ENCODE peak calls at places on chromosomes 3 and 15, in nine cellular contexts. Z, C, R, M, T, V, E, D and X are unnamed samples.

GRCh38 chr3:38620236-38620635 is 29.3 kb downstream of the SCN5A start:
- DNase-seq in Z (no peak), C (no peak), R (no peak), M (no peak), T (no peak), V (no peak), E (no peak), D (no peak), X (no peak)

GRCh38 chr3:102238362-102238761 is 196.5 kb upstream of the ZPLD1 start:
- DNase-seq in Z (no peak), C (no peak), R (no peak), M (no peak), T (no peak), V (no peak), E (no peak), D (no peak), X (no peak)

GRCh38 chr3:189727191-189727590 is 96.0 kb downstream of the TP63 start:
- DNase-seq in Z (no peak), C (no peak), R (no peak), M (no peak), T (no peak), V (no peak), E (no peak), D (no peak), X (no peak)

GRCh38 chr15:92636401-92636949 is 19.1 kb downstream of the FAM174B start:
- DNase-seq in Z (no peak), C (peak), R (no peak), M (no peak), T (no peak), V (no peak), E (no peak), D (no peak), X (no peak)

GRCh38 chr3:42043116-42043796 is 47.9 kb upstream of the TRAK1 start:
- DNase-seq in Z (no peak), C (no peak), R (no peak), M (no peak), T (no peak), V (no peak), E (no peak), D (no peak), X (peak)

GRCh38 chr3:43583481-43583880 is 38.3 kb downstream of the ANO10 start:
- DNase-seq in Z (no peak), C (no peak), R (no peak), M (no peak), T (no peak), V (no peak), E (no peak), D (no peak), X (no peak)

GRCh38 chr15:72141171-72142084 is 23.2 kb downstream of the SENP8 start:
- DNase-seq in Z (peak), C (no peak), R (no peak), M (no peak), T (no peak), V (no peak), E (no peak), D (no peak), X (no peak)

GRCh38 chr3:129104051-129104450 is 17.6 kb downstream of the RAB43 start:
- DNase-seq in Z (no peak), C (no peak), R (no peak), M (no peak), T (no peak), V (no peak), E (no peak), D (no peak), X (no peak)

GRCh38 chr3:141699907-141700306 is 38.2 kb upstream of the RNF7 start:
- DNase-seq in Z (no peak), C (no peak), R (no peak), M (no peak), T (no peak), V (no peak), E (no peak), D (no peak), X (no peak)

GRCh38 chr3:14123308-14124222 is 1.1 kb downstream of the CHCHD4 start:
- DNase-seq in Z (no peak), C (no peak), R (no peak), M (no peak), T (no peak), V (peak), E (no peak), D (no peak), X (no peak)

GRCh38 chr15:57133127-57133968 is 214.9 kb downstream of the TCF12 start:
- DNase-seq in Z (no peak), C (no peak), R (no peak), M (no peak), T (no peak), V (no peak), E (peak), D (no peak), X (peak)

GRCh38 chr15:43465105-43465504 is 27.9 kb downstream of the TP53BP1 start:
- DNase-seq in Z (no peak), C (no peak), R (no peak), M (no peak), T (no peak), V (no peak), E (no peak), D (no peak), X (no peak)

GRCh38 chr15:60002528-60003218 is 1.4 kb upstream of the FOXB1 start:
- DNase-seq in Z (no peak), C (no peak), R (no peak), M (no peak), T (no peak), V (no peak), E (no peak), D (no peak), X (no peak)

GRCh38 chr15:61000276-61000675 is 228.8 kb downstream of the RORA start:
- DNase-seq in Z (no peak), C (no peak), R (no peak), M (no peak), T (no peak), V (no peak), E (no peak), D (no peak), X (no peak)

GRCh38 chr3:42166662-42167300 is 75.6 kb downstream of the TRAK1 start:
- DNase-seq in Z (no peak), C (no peak), R (no peak), M (no peak), T (no peak), V (no peak), E (no peak), D (no peak), X (no peak)

GRCh38 chr3:149061776-149062175 is 24.6 kb downstream of the HLTF start:
- DNase-seq in Z (no peak), C (no peak), R (no peak), M (no peak), T (no peak), V (no peak), E (no peak), D (no peak), X (no peak)

GRCh38 chr15:33467146-33467815 is 156.5 kb downstream of the RYR3 start:
- DNase-seq in Z (no peak), C (no peak), R (no peak), M (no peak), T (no peak), V (no peak), E (no peak), D (no peak), X (no peak)

GRCh38 chr15:68652141-68652540 is 73.3 kb downstream of the CORO2B start:
- DNase-seq in Z (no peak), C (no peak), R (no peak), M (no peak), T (peak), V (peak), E (peak), D (no peak), X (peak)

GRCh38 chr3:189911001-189911400 is 209.7 kb downstream of the P3H2 start:
- DNase-seq in Z (no peak), C (no peak), R (no peak), M (no peak), T (no peak), V (no peak), E (no peak), D (no peak), X (no peak)

GRCh38 chr15:66515901-66516322 is 10.8 kb downstream of the ZWILCH start:
- DNase-seq in Z (no peak), C (no peak), R (no peak), M (no peak), T (no peak), V (no peak), E (no peak), D (no peak), X (no peak)

GRCh38 chr15:63501256-63502089 is 2.9 kb upstream of the USP3 start:
- DNase-seq in Z (no peak), C (peak), R (peak), M (peak), T (no peak), V (peak), E (no peak), D (no peak), X (no peak)

GRCh38 chr3:142580061-142580423 is 1.5 kb upstream of the ATR start:
- DNase-seq in Z (no peak), C (no peak), R (no peak), M (no peak), T (no peak), V (no peak), E (no peak), D (no peak), X (no peak)

GRCh38 chr15:36701336-36701735 is 121.9 kb downstream of the CDIN1 start:
- DNase-seq in Z (no peak), C (no peak), R (no peak), M (no peak), T (no peak), V (no peak), E (no peak), D (no peak), X (no peak)

GRCh38 chr3:14687360-14687759 is 12.4 kb downstream of the C3orf20 start:
- DNase-seq in Z (no peak), C (no peak), R (no peak), M (no peak), T (no peak), V (no peak), E (no peak), D (no peak), X (no peak)

GRCh38 chr3:141648055-141648910 is 89.8 kb upstream of the RNF7 start:
- DNase-seq in Z (no peak), C (no peak), R (no peak), M (no peak), T (no peak), V (no peak), E (no peak), D (no peak), X (no peak)

GRCh38 chr3:190326361-190326760 is 4.1 kb upstream of the CLDN1 start:
- DNase-seq in Z (no peak), C (no peak), R (no peak), M (no peak), T (no peak), V (no peak), E (no peak), D (no peak), X (no peak)

GRCh38 chr3:187951452-187952190 is 202.3 kb upstream of the LPP start:
- DNase-seq in Z (peak), C (no peak), R (no peak), M (no peak), T (no peak), V (no peak), E (no peak), D (no peak), X (no peak)

GRCh38 chr3:111619833-111620232 is 24.7 kb upstream of the ZBED2 start:
- DNase-seq in Z (no peak), C (no peak), R (no peak), M (no peak), T (no peak), V (no peak), E (no peak), D (no peak), X (peak)

GRCh38 chr15:60476713-60477112 is 2.2 kb downstream of the ICE2 start:
- DNase-seq in Z (no peak), C (no peak), R (no peak), M (no peak), T (no peak), V (no peak), E (no peak), D (no peak), X (no peak)

GRCh38 chr15:98321916-98322315 is 326.4 kb upstream of the IGF1R start:
- DNase-seq in Z (no peak), C (no peak), R (no peak), M (no peak), T (no peak), V (no peak), E (no peak), D (no peak), X (no peak)

GRCh38 chr3:127062926-127063325 is 80.0 kb downstream of the PLXNA1 start:
- DNase-seq in Z (no peak), C (no peak), R (no peak), M (no peak), T (no peak), V (peak), E (no peak), D (no peak), X (no peak)

GRCh38 chr3:161372321-161373260 is 1.3 kb upstream of the SPTSSB start:
- DNase-seq in Z (peak), C (peak), R (no peak), M (peak), T (no peak), V (peak), E (peak), D (no peak), X (peak)

GRCh38 chr3:52090131-52090548 is 33.8 kb upstream of the DUSP7 start:
- DNase-seq in Z (peak), C (no peak), R (no peak), M (no peak), T (no peak), V (no peak), E (no peak), D (no peak), X (no peak)

GRCh38 chr15:25690673-25691543 is 172.2 kb downstream of the ATP10A start:
- DNase-seq in Z (no peak), C (no peak), R (no peak), M (no peak), T (no peak), V (peak), E (no peak), D (no peak), X (no peak)

GRCh38 chr15:64024172-64025050 is 21.9 kb downstream of the DAPK2 start:
- DNase-seq in Z (no peak), C (no peak), R (no peak), M (no peak), T (no peak), V (no peak), E (no peak), D (no peak), X (no peak)

GRCh38 chr15:68158046-68158628 is 47.0 kb downstream of the CALML4 start:
- DNase-seq in Z (no peak), C (no peak), R (no peak), M (no peak), T (no peak), V (no peak), E (no peak), D (no peak), X (no peak)